ENCODE peak calls at places on chromosomes 16 and 17, in five cellular contexts. One of them, this sample, is unnamed.

GRCh38 chr16:3363793-3364192 is 8.1 kb downstream of the OR2C1 start:
- DNase-seq in HCT116: peak
- DNase-seq in tibial nerve: no peak
- DNase-seq in prostate gland: no peak
- DNase-seq in heart left ventricle: no peak
- DNase-seq in this sample: peak

GRCh38 chr17:34781571-34782108 is 179.6 kb downstream of the CCT6B start:
- DNase-seq in prostate gland: no peak
- DNase-seq in tibial nerve: no peak
- DNase-seq in HCT116: no peak
- DNase-seq in heart left ventricle: no peak
- DNase-seq in this sample: no peak

GRCh38 chr17:61289408-61290385 is 109.9 kb upstream of the TBX2 start:
- DNase-seq in HCT116: no peak
- DNase-seq in prostate gland: no peak
- DNase-seq in tibial nerve: no peak
- DNase-seq in heart left ventricle: no peak
- DNase-seq in this sample: no peak

GRCh38 chr16:73149329-73149728 is 101.4 kb upstream of the ZFHX3 start:
- DNase-seq in HCT116: no peak
- DNase-seq in tibial nerve: no peak
- DNase-seq in prostate gland: no peak
- DNase-seq in heart left ventricle: no peak
- DNase-seq in this sample: no peak

GRCh38 chr17:62705116-62705515 is 77.6 kb downstream of the MRC2 start:
- DNase-seq in HCT116: no peak
- DNase-seq in heart left ventricle: no peak
- DNase-seq in tibial nerve: no peak
- DNase-seq in prostate gland: no peak
- DNase-seq in this sample: no peak

GRCh38 chr17:67289174-67289876 is 44.3 kb upstream of the HELZ start:
- DNase-seq in tibial nerve: peak
- DNase-seq in heart left ventricle: peak
- DNase-seq in prostate gland: peak
- DNase-seq in HCT116: no peak
- DNase-seq in this sample: no peak

GRCh38 chr16:55912022-55912421 is 36.8 kb upstream of the CES5A start:
- DNase-seq in heart left ventricle: peak
- DNase-seq in HCT116: no peak
- DNase-seq in tibial nerve: no peak
- DNase-seq in prostate gland: no peak
- DNase-seq in this sample: no peak

GRCh38 chr17:17165666-17166308 is 40.3 kb downstream of the PLD6 start:
- DNase-seq in prostate gland: no peak
- DNase-seq in HCT116: no peak
- DNase-seq in heart left ventricle: no peak
- DNase-seq in tibial nerve: no peak
- DNase-seq in this sample: no peak

GRCh38 chr16:48720266-48720665 is 110.3 kb upstream of the N4BP1 start:
- DNase-seq in prostate gland: no peak
- DNase-seq in heart left ventricle: no peak
- DNase-seq in tibial nerve: no peak
- DNase-seq in HCT116: no peak
- DNase-seq in this sample: no peak

GRCh38 chr17:31392002-31392855 is 754 bp downstream of the RAB11FIP4 start:
- DNase-seq in prostate gland: no peak
- DNase-seq in HCT116: no peak
- DNase-seq in tibial nerve: no peak
- DNase-seq in heart left ventricle: peak
- DNase-seq in this sample: no peak

GRCh38 chr17:46061435-46061834 is 62.4 kb downstream of the STH start:
- DNase-seq in HCT116: peak
- DNase-seq in prostate gland: no peak
- DNase-seq in tibial nerve: no peak
- DNase-seq in heart left ventricle: no peak
- DNase-seq in this sample: peak

GRCh38 chr17:75563063-75563758 is 24.4 kb upstream of the MYO15B start:
- DNase-seq in heart left ventricle: no peak
- DNase-seq in tibial nerve: no peak
- DNase-seq in prostate gland: no peak
- DNase-seq in HCT116: no peak
- DNase-seq in this sample: no peak

GRCh38 chr17:74818306-74818705 is 41.4 kb downstream of the GRIN2C start:
- DNase-seq in prostate gland: no peak
- DNase-seq in HCT116: no peak
- DNase-seq in tibial nerve: no peak
- DNase-seq in heart left ventricle: no peak
- DNase-seq in this sample: no peak

GRCh38 chr17:75909812-75910274 is 5.2 kb upstream of the MRPL38 start:
- DNase-seq in prostate gland: peak
- DNase-seq in heart left ventricle: no peak
- DNase-seq in tibial nerve: no peak
- DNase-seq in HCT116: no peak
- DNase-seq in this sample: no peak

GRCh38 chr17:82974136-82974952 is 105.1 kb upstream of the METRNL start:
- DNase-seq in HCT116: no peak
- DNase-seq in prostate gland: no peak
- DNase-seq in tibial nerve: no peak
- DNase-seq in heart left ventricle: no peak
- DNase-seq in this sample: no peak

GRCh38 chr17:61617261-61617660 is 26.2 kb upstream of the NACA2 start:
- DNase-seq in heart left ventricle: no peak
- DNase-seq in tibial nerve: no peak
- DNase-seq in HCT116: no peak
- DNase-seq in prostate gland: no peak
- DNase-seq in this sample: no peak

GRCh38 chr16:47713225-47713595 is 252.1 kb downstream of the PHKB start:
- DNase-seq in tibial nerve: no peak
- DNase-seq in HCT116: no peak
- DNase-seq in prostate gland: no peak
- DNase-seq in heart left ventricle: no peak
- DNase-seq in this sample: no peak

GRCh38 chr17:15431201-15431600 is 36.2 kb downstream of the CDRT4 start:
- DNase-seq in heart left ventricle: no peak
- DNase-seq in HCT116: no peak
- DNase-seq in prostate gland: no peak
- DNase-seq in tibial nerve: no peak
- DNase-seq in this sample: no peak

GRCh38 chr17:49278076-49278475 is 47.5 kb upstream of the PHOSPHO1 start:
- DNase-seq in HCT116: no peak
- DNase-seq in prostate gland: no peak
- DNase-seq in heart left ventricle: no peak
- DNase-seq in tibial nerve: no peak
- DNase-seq in this sample: no peak

GRCh38 chr16:87297918-87298631 is 19.1 kb downstream of the C16orf95 start:
- DNase-seq in heart left ventricle: no peak
- DNase-seq in prostate gland: no peak
- DNase-seq in HCT116: no peak
- DNase-seq in tibial nerve: peak
- DNase-seq in this sample: peak

GRCh38 chr17:29124931-29125270 is 55.3 kb downstream of the MYO18A start:
- DNase-seq in tibial nerve: no peak
- DNase-seq in HCT116: no peak
- DNase-seq in prostate gland: no peak
- DNase-seq in heart left ventricle: no peak
- DNase-seq in this sample: peak

GRCh38 chr16:50038756-50039529 is 13.9 kb downstream of the CNEP1R1 start:
- DNase-seq in tibial nerve: peak
- DNase-seq in prostate gland: no peak
- DNase-seq in heart left ventricle: peak
- DNase-seq in HCT116: no peak
- DNase-seq in this sample: peak

GRCh38 chr17:3534881-3535252 is 22.7 kb downstream of the TRPV3 start:
- DNase-seq in prostate gland: no peak
- DNase-seq in heart left ventricle: no peak
- DNase-seq in HCT116: peak
- DNase-seq in tibial nerve: peak
- DNase-seq in this sample: peak

GRCh38 chr17:149897-150575 is 12.7 kb downstream of the SCGB1C2 start:
- DNase-seq in prostate gland: no peak
- DNase-seq in tibial nerve: no peak
- DNase-seq in HCT116: no peak
- DNase-seq in heart left ventricle: peak
- DNase-seq in this sample: no peak

GRCh38 chr17:12667299-12667958 is 1.7 kb downstream of the MYOCD start:
- DNase-seq in tibial nerve: no peak
- DNase-seq in heart left ventricle: peak
- DNase-seq in HCT116: peak
- DNase-seq in prostate gland: no peak
- DNase-seq in this sample: peak

GRCh38 chr17:77616243-77616731 is 342.2 kb upstream of the TNRC6C start:
- DNase-seq in tibial nerve: no peak
- DNase-seq in heart left ventricle: no peak
- DNase-seq in prostate gland: no peak
- DNase-seq in HCT116: no peak
- DNase-seq in this sample: no peak

GRCh38 chr16:27383511-27384243 is 18.3 kb upstream of the IL21R start:
- DNase-seq in tibial nerve: no peak
- DNase-seq in prostate gland: no peak
- DNase-seq in heart left ventricle: peak
- DNase-seq in HCT116: no peak
- DNase-seq in this sample: no peak

GRCh38 chr17:79778504-79779087 is 648 bp downstream of the CBX2 start:
- DNase-seq in prostate gland: no peak
- DNase-seq in tibial nerve: no peak
- DNase-seq in HCT116: no peak
- DNase-seq in heart left ventricle: no peak
- DNase-seq in this sample: peak

GRCh38 chr16:11687606-11688519 is 19.6 kb downstream of the SNN start:
- DNase-seq in HCT116: no peak
- DNase-seq in prostate gland: no peak
- DNase-seq in tibial nerve: no peak
- DNase-seq in heart left ventricle: no peak
- DNase-seq in this sample: no peak

GRCh38 chr16:4116328-4117249 is at the start of gene ADCY9:
- DNase-seq in prostate gland: peak
- DNase-seq in heart left ventricle: peak
- DNase-seq in HCT116: peak
- DNase-seq in tibial nerve: peak
- DNase-seq in this sample: peak

GRCh38 chr16:67396159-67396774 is 3.0 kb upstream of the TPPP3 start:
- DNase-seq in HCT116: peak
- DNase-seq in heart left ventricle: peak
- DNase-seq in tibial nerve: peak
- DNase-seq in prostate gland: peak
- DNase-seq in this sample: peak

GRCh38 chr16:86791287-86792074 is 213.1 kb downstream of the FOXL1 start:
- DNase-seq in tibial nerve: no peak
- DNase-seq in prostate gland: no peak
- DNase-seq in HCT116: no peak
- DNase-seq in heart left ventricle: no peak
- DNase-seq in this sample: no peak

GRCh38 chr16:74107795-74108610 is 188.6 kb upstream of the PSMD7 start:
- DNase-seq in heart left ventricle: no peak
- DNase-seq in prostate gland: peak
- DNase-seq in tibial nerve: peak
- DNase-seq in HCT116: peak
- DNase-seq in this sample: peak

GRCh38 chr16:2033057-2033911 is 6.6 kb downstream of the NHERF2 start:
- DNase-seq in HCT116: no peak
- DNase-seq in tibial nerve: peak
- DNase-seq in heart left ventricle: peak
- DNase-seq in prostate gland: no peak
- DNase-seq in this sample: no peak
- TF ChIP-seq POLR2A in HCT116: no peak
- TF ChIP-seq POLR2A in tibial nerve: peak
- TF ChIP-seq POLR2A in heart left ventricle: peak
- TF ChIP-seq POLR2A in prostate gland: no peak
- TF ChIP-seq POLR2A in this sample: no peak

GRCh38 chr17:18364166-18364565 is 816 bp upstream of the SHMT1 start:
- DNase-seq in prostate gland: no peak
- DNase-seq in heart left ventricle: no peak
- DNase-seq in tibial nerve: no peak
- DNase-seq in HCT116: no peak
- DNase-seq in this sample: no peak

GRCh38 chr17:18361837-18362380 is 1.4 kb downstream of the SHMT1 start:
- DNase-seq in heart left ventricle: no peak
- DNase-seq in tibial nerve: no peak
- DNase-seq in HCT116: no peak
- DNase-seq in prostate gland: no peak
- DNase-seq in this sample: no peak

GRCh38 chr17:18360518-18360917 is 2.8 kb downstream of the SHMT1 start:
- DNase-seq in heart left ventricle: no peak
- DNase-seq in HCT116: no peak
- DNase-seq in prostate gland: no peak
- DNase-seq in tibial nerve: no peak
- DNase-seq in this sample: no peak

GRCh38 chr17:18363021-18363941 is at the start of gene SHMT1:
- DNase-seq in heart left ventricle: peak
- DNase-seq in tibial nerve: peak
- DNase-seq in HCT116: peak
- DNase-seq in prostate gland: peak
- DNase-seq in this sample: peak

GRCh38 chr17:18362509-18363020 is 785 bp downstream of the SHMT1 start:
- DNase-seq in prostate gland: peak
- DNase-seq in HCT116: no peak
- DNase-seq in heart left ventricle: peak
- DNase-seq in tibial nerve: peak
- DNase-seq in this sample: peak
- TF ChIP-seq POLR2A in prostate gland: no peak
- TF ChIP-seq POLR2A in HCT116: no peak
- TF ChIP-seq POLR2A in heart left ventricle: no peak
- TF ChIP-seq POLR2A in tibial nerve: no peak
- TF ChIP-seq POLR2A in this sample: no peak

GRCh38 chr17:7932483-7932891 is 481 bp downstream of the CNTROB start:
- DNase-seq in prostate gland: no peak
- DNase-seq in tibial nerve: peak
- DNase-seq in HCT116: no peak
- DNase-seq in heart left ventricle: no peak
- DNase-seq in this sample: peak

GRCh38 chr17:7930841-7931631 is 710 bp downstream of the TRAPPC1 start:
- DNase-seq in prostate gland: no peak
- DNase-seq in heart left ventricle: no peak
- DNase-seq in tibial nerve: no peak
- DNase-seq in HCT116: no peak
- DNase-seq in this sample: no peak

GRCh38 chr17:7932949-7933348 is 943 bp downstream of the CNTROB start:
- DNase-seq in heart left ventricle: no peak
- DNase-seq in tibial nerve: no peak
- DNase-seq in HCT116: no peak
- DNase-seq in prostate gland: no peak
- DNase-seq in this sample: peak

GRCh38 chr17:7929158-7930029 is at the start of gene KCNAB3:
- DNase-seq in HCT116: no peak
- DNase-seq in heart left ventricle: peak
- DNase-seq in prostate gland: peak
- DNase-seq in tibial nerve: no peak
- DNase-seq in this sample: peak

GRCh38 chr17:7931709-7932482 is at the start of the genes CNTROB and TRAPPC1:
- DNase-seq in tibial nerve: peak
- DNase-seq in prostate gland: peak
- DNase-seq in HCT116: peak
- DNase-seq in heart left ventricle: peak
- DNase-seq in this sample: peak
- TF ChIP-seq POLR2A in tibial nerve: peak
- TF ChIP-seq POLR2A in prostate gland: peak
- TF ChIP-seq POLR2A in HCT116: peak
- TF ChIP-seq POLR2A in heart left ventricle: peak
- TF ChIP-seq POLR2A in this sample: peak

GRCh38 chr17:43170140-43170765 is 761 bp upstream of the NBR1 start:
- DNase-seq in HCT116: peak
- DNase-seq in prostate gland: peak
- DNase-seq in heart left ventricle: peak
- DNase-seq in tibial nerve: peak
- DNase-seq in this sample: peak
- TF ChIP-seq POLR2A in HCT116: no peak
- TF ChIP-seq POLR2A in prostate gland: peak
- TF ChIP-seq POLR2A in heart left ventricle: peak
- TF ChIP-seq POLR2A in tibial nerve: peak
- TF ChIP-seq POLR2A in this sample: no peak

This sample was measured in erythroblast.